ENCODE peak calls at places on chromosomes 4 and X, in six cellular contexts. One of them, this sample, is unnamed.

GRCh38 chr4:7487464-7487863 is 52.7 kb upstream of the PSAPL1 start:
- DNase-seq in naive thymus-derived CD4-positive, alpha-beta T cell: no peak
- DNase-seq in kidney: no peak
- DNase-seq in hepatocyte: no peak
- DNase-seq in aorta: no peak
- DNase-seq in ovary: no peak
- DNase-seq in this sample: no peak

GRCh38 chrX:139691843-139692505 is 16.0 kb downstream of the MCF2 start:
- DNase-seq in kidney: peak; percentile 69
- DNase-seq in naive thymus-derived CD4-positive, alpha-beta T cell: no peak
- DNase-seq in ovary: peak; percentile 20
- DNase-seq in hepatocyte: peak; percentile 5
- DNase-seq in aorta: no peak
- DNase-seq in this sample: no peak

GRCh38 chrX:2928127-2928582 is 984 bp downstream of the ARSD start:
- DNase-seq in naive thymus-derived CD4-positive, alpha-beta T cell: no peak
- DNase-seq in kidney: peak; percentile 92
- DNase-seq in aorta: peak; percentile 83
- DNase-seq in hepatocyte: no peak
- DNase-seq in ovary: peak; percentile 70
- DNase-seq in this sample: peak; percentile 71

GRCh38 chr4:104756837-104757236 is 262.1 kb upstream of the CXXC4 start:
- DNase-seq in ovary: no peak
- DNase-seq in naive thymus-derived CD4-positive, alpha-beta T cell: no peak
- DNase-seq in aorta: no peak
- DNase-seq in kidney: no peak
- DNase-seq in hepatocyte: no peak
- DNase-seq in this sample: no peak

GRCh38 chrX:138128025-138128671 is 562.2 kb downstream of the ZIC3 start:
- DNase-seq in ovary: no peak
- DNase-seq in naive thymus-derived CD4-positive, alpha-beta T cell: no peak
- DNase-seq in kidney: no peak
- DNase-seq in hepatocyte: peak; percentile 40
- DNase-seq in aorta: no peak
- DNase-seq in this sample: peak; percentile 9

GRCh38 chr4:53313510-53313909 is 52.4 kb downstream of the SCFD2 start:
- DNase-seq in ovary: no peak
- DNase-seq in hepatocyte: peak; percentile 29
- DNase-seq in aorta: no peak
- DNase-seq in naive thymus-derived CD4-positive, alpha-beta T cell: no peak
- DNase-seq in kidney: no peak
- DNase-seq in this sample: peak; percentile 8

GRCh38 chr4:16120720-16121119 is 36.9 kb upstream of the PROM1 start:
- DNase-seq in kidney: no peak
- DNase-seq in ovary: no peak
- DNase-seq in naive thymus-derived CD4-positive, alpha-beta T cell: no peak
- DNase-seq in hepatocyte: no peak
- DNase-seq in aorta: no peak
- DNase-seq in this sample: no peak

GRCh38 chrX:2784026-2784425 is 32.2 kb downstream of the XG start:
- DNase-seq in kidney: no peak
- DNase-seq in ovary: no peak
- DNase-seq in naive thymus-derived CD4-positive, alpha-beta T cell: no peak
- DNase-seq in hepatocyte: no peak
- DNase-seq in aorta: no peak
- DNase-seq in this sample: no peak

GRCh38 chr4:74109116-74109791 is 10.3 kb upstream of the CXCL2 start:
- DNase-seq in kidney: no peak
- DNase-seq in hepatocyte: peak; percentile 70
- DNase-seq in naive thymus-derived CD4-positive, alpha-beta T cell: no peak
- DNase-seq in ovary: no peak
- DNase-seq in aorta: peak; percentile 62
- DNase-seq in this sample: peak; percentile 98

GRCh38 chr4:133151301-133151680 is 2.2 kb downstream of the PCDH10 start:
- DNase-seq in ovary: no peak
- DNase-seq in kidney: peak; percentile 73
- DNase-seq in naive thymus-derived CD4-positive, alpha-beta T cell: no peak
- DNase-seq in aorta: no peak
- DNase-seq in hepatocyte: no peak
- DNase-seq in this sample: peak; percentile 30

GRCh38 chr4:182827166-182827565 is 90.0 kb downstream of the DCTD start:
- DNase-seq in ovary: no peak
- DNase-seq in kidney: no peak
- DNase-seq in naive thymus-derived CD4-positive, alpha-beta T cell: no peak
- DNase-seq in aorta: no peak
- DNase-seq in hepatocyte: no peak
- DNase-seq in this sample: no peak

GRCh38 chr4:63777571-63777970 is 631.7 kb downstream of the TECRL start:
- DNase-seq in hepatocyte: peak; percentile 5
- DNase-seq in naive thymus-derived CD4-positive, alpha-beta T cell: no peak
- DNase-seq in kidney: no peak
- DNase-seq in aorta: no peak
- DNase-seq in ovary: no peak
- DNase-seq in this sample: no peak

GRCh38 chrX:66408507-66408906 is 230.4 kb downstream of the EDA2R start:
- DNase-seq in hepatocyte: no peak
- DNase-seq in aorta: no peak
- DNase-seq in ovary: no peak
- DNase-seq in kidney: no peak
- DNase-seq in naive thymus-derived CD4-positive, alpha-beta T cell: no peak
- DNase-seq in this sample: no peak

GRCh38 chr4:52545099-52546069 is 113.7 kb downstream of the USP46 start:
- DNase-seq in ovary: peak; percentile 74
- DNase-seq in naive thymus-derived CD4-positive, alpha-beta T cell: peak; percentile 26
- DNase-seq in aorta: peak; percentile 82
- DNase-seq in kidney: peak; percentile 82
- DNase-seq in hepatocyte: peak; percentile 84
- DNase-seq in this sample: peak; percentile 22

GRCh38 chrX:31546130-31546529 is 474.3 kb upstream of the FTHL17 start:
- DNase-seq in kidney: no peak
- DNase-seq in aorta: peak; percentile 53
- DNase-seq in ovary: no peak
- DNase-seq in naive thymus-derived CD4-positive, alpha-beta T cell: no peak
- DNase-seq in hepatocyte: no peak
- DNase-seq in this sample: peak; percentile 88

GRCh38 chrX:50780144-50780543 is 33.9 kb downstream of the SHROOM4 start:
- DNase-seq in kidney: no peak
- DNase-seq in ovary: no peak
- DNase-seq in aorta: no peak
- DNase-seq in hepatocyte: no peak
- DNase-seq in naive thymus-derived CD4-positive, alpha-beta T cell: no peak
- DNase-seq in this sample: no peak

GRCh38 chr4:106315476-106315967 is 487 bp downstream of the TBCK start:
- DNase-seq in naive thymus-derived CD4-positive, alpha-beta T cell: no peak
- DNase-seq in kidney: no peak
- DNase-seq in ovary: no peak
- DNase-seq in hepatocyte: peak; percentile 62
- DNase-seq in aorta: no peak
- DNase-seq in this sample: peak; percentile 23

GRCh38 chr4:76688737-76689078 is 209.2 kb downstream of the SOWAHB start:
- DNase-seq in hepatocyte: no peak
- DNase-seq in kidney: no peak
- DNase-seq in ovary: no peak
- DNase-seq in aorta: no peak
- DNase-seq in naive thymus-derived CD4-positive, alpha-beta T cell: no peak
- DNase-seq in this sample: peak; percentile 57

GRCh38 chrX:54530358-54530900 is 410 bp downstream of the GNL3L start:
- DNase-seq in hepatocyte: no peak
- DNase-seq in aorta: no peak
- DNase-seq in naive thymus-derived CD4-positive, alpha-beta T cell: no peak
- DNase-seq in kidney: no peak
- DNase-seq in ovary: no peak
- DNase-seq in this sample: no peak

GRCh38 chr4:95165926-95166524 is 382.7 kb downstream of the UNC5C start:
- DNase-seq in aorta: no peak
- DNase-seq in ovary: no peak
- DNase-seq in naive thymus-derived CD4-positive, alpha-beta T cell: no peak
- DNase-seq in kidney: no peak
- DNase-seq in hepatocyte: peak; percentile 87
- DNase-seq in this sample: peak; percentile 50

GRCh38 chr4:113052379-113052951 is 3.0 kb downstream of the ANK2 start:
- DNase-seq in naive thymus-derived CD4-positive, alpha-beta T cell: no peak
- DNase-seq in ovary: peak; percentile 51
- DNase-seq in aorta: no peak
- DNase-seq in kidney: no peak
- DNase-seq in hepatocyte: no peak
- DNase-seq in this sample: peak; percentile 86

GRCh38 chr4:37415845-37416369 is 171.4 kb downstream of the NWD2 start:
- DNase-seq in aorta: no peak
- DNase-seq in hepatocyte: no peak
- DNase-seq in ovary: no peak
- DNase-seq in naive thymus-derived CD4-positive, alpha-beta T cell: no peak
- DNase-seq in kidney: no peak
- DNase-seq in this sample: no peak

GRCh38 chr4:67568820-67569219 is 10.3 kb downstream of the STAP1 start:
- DNase-seq in aorta: no peak
- DNase-seq in hepatocyte: no peak
- DNase-seq in kidney: no peak
- DNase-seq in naive thymus-derived CD4-positive, alpha-beta T cell: no peak
- DNase-seq in ovary: no peak
- DNase-seq in this sample: peak; percentile 44

GRCh38 chr4:112277220-112277619 is 8.5 kb downstream of the TIFA start:
- DNase-seq in ovary: no peak
- DNase-seq in hepatocyte: no peak
- DNase-seq in aorta: no peak
- DNase-seq in kidney: no peak
- DNase-seq in naive thymus-derived CD4-positive, alpha-beta T cell: no peak
- DNase-seq in this sample: no peak

GRCh38 chrX:47562615-47563243 is 1.7 kb downstream of the ARAF start:
- DNase-seq in aorta: peak; percentile 60
- DNase-seq in hepatocyte: no peak
- DNase-seq in naive thymus-derived CD4-positive, alpha-beta T cell: no peak
- DNase-seq in ovary: no peak
- DNase-seq in kidney: no peak
- DNase-seq in this sample: no peak

DNA sequence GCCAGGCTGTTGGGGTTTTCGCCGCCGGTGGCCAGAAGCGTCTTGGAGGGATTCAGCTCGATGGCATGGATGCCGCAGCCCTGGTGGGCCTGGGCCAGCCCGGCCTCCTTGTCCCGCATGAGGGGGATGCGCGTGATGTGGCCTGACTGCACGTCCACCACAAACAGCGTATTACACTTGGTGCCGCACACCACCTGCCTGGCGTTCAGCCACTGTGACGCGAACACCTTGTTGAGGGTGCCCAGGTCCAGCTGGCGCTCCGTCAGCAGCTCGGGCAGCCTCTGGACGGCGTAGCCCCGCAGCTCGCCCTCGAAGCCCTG is 728 bp downstream of the DCAF12L2 start:
- DNase-seq in kidney: peak; percentile 57
- DNase-seq in naive thymus-derived CD4-positive, alpha-beta T cell: no peak
- DNase-seq in ovary: peak; percentile 9
- DNase-seq in aorta: no peak
- DNase-seq in hepatocyte: no peak
- DNase-seq in this sample: no peak
- H3K4me3 ChIP-seq in kidney: no peak overlapping the region
- H3K4me3 ChIP-seq in naive thymus-derived CD4-positive, alpha-beta T cell: no peak overlapping the region
- H3K4me3 ChIP-seq in ovary: peak overlapping the region; percentile 34
- H3K4me3 ChIP-seq in aorta: no peak overlapping the region
- H3K4me3 ChIP-seq in hepatocyte: no peak overlapping the region
- H3K4me3 ChIP-seq in this sample: no peak overlapping the region

GRCh38 chr4:154589296-154590197 is 995 bp downstream of the FGA start:
- DNase-seq in naive thymus-derived CD4-positive, alpha-beta T cell: no peak
- DNase-seq in kidney: no peak
- DNase-seq in hepatocyte: no peak
- DNase-seq in ovary: no peak
- DNase-seq in aorta: no peak
- DNase-seq in this sample: no peak
- H3K27ac ChIP-seq in naive thymus-derived CD4-positive, alpha-beta T cell: no peak overlapping the region
- H3K27ac ChIP-seq in kidney: no peak overlapping the region
- H3K27ac ChIP-seq in hepatocyte: peak overlapping the region; percentile 34
- H3K27ac ChIP-seq in ovary: no peak overlapping the region
- H3K27ac ChIP-seq in aorta: no peak overlapping the region
- H3K27ac ChIP-seq in this sample: no peak overlapping the region

DNA sequence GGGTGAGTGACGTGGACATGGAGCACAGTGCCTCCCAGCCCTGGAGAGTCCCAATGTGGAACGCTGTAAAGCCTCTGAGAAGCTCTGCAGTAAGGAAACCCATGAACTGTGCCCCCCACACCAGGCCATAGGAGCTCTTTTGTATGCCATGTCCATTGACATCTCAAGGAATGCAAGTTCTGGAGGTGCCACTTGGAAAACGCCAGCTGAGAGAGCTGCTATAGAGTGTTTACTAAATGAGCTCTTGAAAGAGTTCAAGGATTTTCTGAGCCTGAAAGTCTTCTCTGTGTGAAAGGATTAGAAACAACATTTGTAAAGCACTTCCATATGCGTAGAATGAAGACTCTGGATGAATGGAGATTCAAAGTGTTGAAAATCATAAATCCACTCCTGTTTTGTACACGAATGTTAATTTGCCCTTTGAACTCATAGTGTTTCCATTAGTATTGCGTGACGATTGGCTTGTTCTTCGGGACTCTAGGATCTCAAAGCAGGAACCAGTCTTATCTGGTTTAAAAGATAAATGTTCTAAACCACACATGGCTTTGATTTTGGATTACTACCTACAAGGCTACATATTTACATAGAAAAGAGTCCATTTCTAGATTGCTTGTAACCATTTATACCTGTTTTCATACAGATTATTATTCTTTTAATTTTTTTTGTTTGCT is 41.8 kb upstream of the STOX2 start:
- DNase-seq in hepatocyte: no peak
- DNase-seq in kidney: no peak
- DNase-seq in ovary: no peak
- DNase-seq in naive thymus-derived CD4-positive, alpha-beta T cell: no peak
- DNase-seq in aorta: no peak
- DNase-seq in this sample: no peak
- H3K4me3 ChIP-seq in hepatocyte: no peak overlapping the region
- H3K4me3 ChIP-seq in kidney: no peak overlapping the region
- H3K4me3 ChIP-seq in ovary: no peak overlapping the region
- H3K4me3 ChIP-seq in naive thymus-derived CD4-positive, alpha-beta T cell: no peak overlapping the region
- H3K4me3 ChIP-seq in aorta: no peak overlapping the region
- H3K4me3 ChIP-seq in this sample: no peak overlapping the region

DNA sequence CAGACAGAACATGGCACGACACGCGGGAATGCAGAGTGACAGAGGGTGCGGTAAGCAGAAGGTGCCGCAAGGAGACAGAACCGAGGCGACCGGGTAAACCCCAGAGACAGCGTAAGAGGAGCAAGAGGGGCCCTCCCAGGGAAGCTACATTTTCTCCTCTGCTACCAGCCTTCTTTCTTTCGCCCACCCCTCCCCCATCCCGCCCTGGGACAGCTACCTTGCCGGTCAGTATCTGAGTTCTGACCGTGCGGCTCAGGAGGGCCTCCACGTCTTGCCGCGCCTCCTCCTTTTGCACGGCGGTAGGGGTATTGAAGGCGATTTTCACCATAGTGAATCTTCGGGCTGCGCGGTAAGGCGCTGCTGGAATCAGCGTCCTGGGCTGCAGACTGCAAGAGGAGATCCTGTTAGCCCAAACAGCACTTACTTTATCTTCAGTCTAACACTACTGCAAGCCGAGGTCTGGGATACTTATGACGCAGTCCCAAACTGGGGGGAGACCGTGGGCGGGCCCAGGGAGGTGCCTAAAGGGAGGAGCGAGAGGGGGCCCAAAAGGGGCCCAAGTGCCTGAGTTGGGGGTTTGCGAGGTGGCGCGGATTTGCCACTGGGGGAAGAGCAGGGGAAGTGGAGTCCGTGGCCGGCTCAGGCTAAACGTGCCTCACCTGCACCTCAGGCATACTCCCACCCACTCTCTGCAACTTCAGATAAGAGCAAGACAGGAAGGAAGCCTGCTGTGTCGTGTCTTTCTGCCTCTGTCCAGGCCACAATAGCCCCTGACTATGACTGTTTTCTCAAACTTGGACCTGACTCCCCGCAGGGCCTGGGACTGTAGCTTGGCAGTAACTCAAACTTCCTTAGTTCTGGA is at the start of gene ITM2A:
- DNase-seq in ovary: peak; percentile 65
- DNase-seq in kidney: peak; percentile 79
- DNase-seq in hepatocyte: peak; percentile 35
- DNase-seq in aorta: peak; percentile 44
- DNase-seq in naive thymus-derived CD4-positive, alpha-beta T cell: peak; percentile 31
- DNase-seq in this sample: no peak
- H3K27ac ChIP-seq in ovary: peak within 1 kb of the TSS; percentile 41
- H3K27ac ChIP-seq in kidney: no peak within 1 kb of the TSS
- H3K27ac ChIP-seq in hepatocyte: no peak within 1 kb of the TSS
- H3K27ac ChIP-seq in aorta: no peak within 1 kb of the TSS
- H3K27ac ChIP-seq in naive thymus-derived CD4-positive, alpha-beta T cell: peak within 1 kb of the TSS; percentile 89
- H3K27ac ChIP-seq in this sample: no peak within 1 kb of the TSS

This sample was measured in astrocyte.